ENCODE peak calls at places on chromosomes 2 and 18, in eight cellular contexts. A, W, F, E, Y, K, O and D are unnamed samples. For H3K36me3, the result is how much of the 10 kb centered on the place peaks cover.

GRCh38 chr2:206343816-206344215 is 69.4 kb downstream of the ZDBF2 start:
- DNase-seq in O (no peak), F (no peak), K (no peak), Y (no peak), E (no peak), W (no peak), A (no peak), D (no peak)

GRCh38 chr18:4017479-4017878 is 437.6 kb downstream of the DLGAP1 start:
- DNase-seq in W (no peak), E (no peak), F (no peak), A (peak), Y (no peak), O (no peak), K (peak), D (no peak)

GRCh38 chr2:227320305-227321094 is 4.6 kb upstream of the MFF start:
- DNase-seq in W (no peak), E (no peak), O (no peak), A (no peak), F (peak), Y (no peak), K (no peak), D (no peak)

GRCh38 chr2:218262631-218263586 is 2.1 kb downstream of the GPBAR1 start:
- DNase-seq in O (no peak), K (no peak), Y (no peak), A (no peak), W (no peak), E (no peak), F (no peak), D (no peak)

GRCh38 chr2:20415511-20415918 is 31.4 kb upstream of the RHOB start:
- DNase-seq in A (peak), K (no peak), F (no peak), W (no peak), Y (no peak), O (no peak), E (no peak), D (no peak)

GRCh38 chr18:66894851-66895250 is 291.0 kb upstream of the CDH19 start:
- DNase-seq in E (no peak), Y (no peak), O (no peak), W (no peak), F (no peak), A (no peak), K (no peak), D (no peak)

GRCh38 chr2:154484338-154485099 is 214.0 kb upstream of the KCNJ3 start:
- DNase-seq in A (no peak), O (no peak), E (no peak), Y (no peak), K (no peak), F (no peak), W (no peak), D (no peak)

GRCh38 chr2:70094978-70095832 is 7.9 kb downstream of the PCBP1 start:
- DNase-seq in W (peak), O (peak), Y (no peak), A (peak), K (no peak), F (peak), E (peak), D (peak)

GRCh38 chr18:76005632-76006031 is 489.4 kb downstream of the ZNF516 start:
- DNase-seq in E (no peak), A (no peak), K (no peak), Y (no peak), O (no peak), F (no peak), W (no peak), D (no peak)

GRCh38 chr2:117335967-117336366 is 478.5 kb upstream of the DDX18 start:
- DNase-seq in K (no peak), Y (no peak), F (no peak), O (no peak), W (no peak), E (no peak), A (no peak), D (no peak)

GRCh38 chr2:162890690-162891311 is 52.2 kb upstream of the KCNH7 start:
- DNase-seq in O (no peak), F (no peak), K (peak), E (no peak), W (peak), Y (peak), A (peak), D (no peak)

GRCh38 chr2:138536302-138536701 is 34.7 kb downstream of the SPOPL start:
- DNase-seq in W (peak), A (peak), F (no peak), O (no peak), E (no peak), K (peak), Y (peak), D (no peak)

GRCh38 chr2:88880441-88880953 is 189.0 kb downstream of the RPIA start:
- DNase-seq in K (peak), W (peak), F (no peak), Y (peak), O (peak), A (peak), E (peak), D (peak)

GRCh38 chr2:229407170-229407569 is 136.1 kb upstream of the PID1 start:
- DNase-seq in F (no peak), A (peak), W (peak), E (no peak), Y (no peak), K (peak), O (peak), D (no peak)

GRCh38 chr2:216285641-216286156 is 86.6 kb downstream of the MARCHF4 start:
- DNase-seq in E (no peak), F (no peak), A (no peak), O (no peak), W (no peak), Y (peak), K (peak), D (no peak)

GRCh38 chr2:235270951-235271350 is 222.9 kb upstream of the AGAP1 start:
- DNase-seq in K (no peak), W (peak), O (no peak), Y (no peak), A (peak), E (no peak), F (no peak), D (peak)

GRCh38 chr2:95121150-95121494 is 486 bp downstream of the MRPS5 start:
- DNase-seq in K (no peak), F (no peak), Y (no peak), O (no peak), E (no peak), A (peak), W (peak), D (peak)

GRCh38 chr2:63738019-63738418 is 103.7 kb upstream of the UGP2 start:
- DNase-seq in E (no peak), K (no peak), O (no peak), F (no peak), A (peak), Y (no peak), W (no peak), D (no peak)

GRCh38 chr2:231399853-231400667 is 4.5 kb downstream of the B3GNT7 start:
- DNase-seq in K (no peak), O (peak), A (peak), F (peak), Y (no peak), W (peak), E (no peak), D (no peak)

GRCh38 chr2:168159754-168160585 is 87.4 kb downstream of the STK39 start:
- DNase-seq in O (no peak), W (no peak), K (no peak), F (no peak), Y (no peak), A (no peak), E (no peak), D (no peak)

GRCh38 chr18:25786778-25787177 is 303.6 kb downstream of the SS18 start:
- DNase-seq in F (no peak), A (peak), W (peak), Y (no peak), O (no peak), E (no peak), K (no peak), D (no peak)
- H3K36me3 ChIP-seq in F (under half), A (under half), W (under half), Y (under half), O (under half), E (under half), K (under half), D (under half)

GRCh38 chr2:99608092-99608491 is 118.3 kb upstream of the REV1 start:
- DNase-seq in O (no peak), A (peak), W (no peak), E (no peak), F (no peak), K (no peak), Y (no peak), D (no peak)
- H3K36me3 ChIP-seq in O (under half), A (under half), W (under half), E (under half), F (under half), K (under half), Y (under half), D (under half)

DNA sequence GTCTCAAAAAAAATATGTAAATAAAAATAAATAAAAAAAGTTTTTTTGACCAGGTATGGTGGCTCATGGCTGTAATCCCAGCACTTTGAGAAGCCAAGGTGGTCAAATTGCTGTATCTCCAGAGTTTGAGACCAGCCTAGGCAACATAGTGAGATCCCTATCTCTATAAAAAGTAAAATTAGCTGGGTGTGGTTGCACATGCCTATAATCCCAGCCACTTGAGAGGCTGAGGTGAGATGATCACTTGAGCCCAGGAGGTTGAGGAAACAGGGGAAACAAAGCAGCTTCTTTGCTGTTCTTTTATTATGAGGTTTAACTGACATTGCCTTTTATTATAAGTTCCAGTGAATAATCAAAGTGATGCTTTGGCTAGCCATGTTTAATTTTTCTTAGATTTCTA is 25.0 kb downstream of the ACTR2 start:
- DNase-seq in W (no peak), O (no peak), K (no peak), Y (no peak), A (no peak), F (no peak), E (no peak), D (no peak)
- H3K36me3 ChIP-seq in W (under half), O (half or more), K (under half), Y (under half), A (half or more), F (under half), E (under half), D (half or more)

GRCh38 chr2:135546432-135546831 is 15.1 kb downstream of the R3HDM1 start:
- DNase-seq in E (no peak), O (no peak), F (no peak), Y (no peak), W (no peak), K (no peak), A (no peak), D (no peak)
- H3K36me3 ChIP-seq in E (under half), O (under half), F (under half), Y (under half), W (under half), K (under half), A (under half), D (under half)

GRCh38 chr2:73852020-73852419 is 23.3 kb downstream of the STAMBP start:
- DNase-seq in W (peak), E (no peak), Y (no peak), F (no peak), O (no peak), A (peak), K (no peak), D (no peak)

GRCh38 chr2:73851274-73851673 is 22.5 kb downstream of the STAMBP start:
- DNase-seq in O (no peak), K (no peak), F (no peak), E (no peak), A (peak), W (peak), Y (no peak), D (no peak)

GRCh38 chr2:73856214-73856613 is 27.5 kb downstream of the STAMBP start:
- DNase-seq in A (peak), W (peak), E (no peak), O (no peak), K (no peak), Y (no peak), F (no peak), D (no peak)

GRCh38 chr2:73859721-73860586 is 31.2 kb downstream of the STAMBP start:
- DNase-seq in K (no peak), E (no peak), F (no peak), O (no peak), W (peak), Y (no peak), A (peak), D (peak)

GRCh38 chr2:73855526-73855925 is 26.8 kb downstream of the STAMBP start:
- DNase-seq in F (no peak), A (peak), W (no peak), Y (no peak), E (no peak), K (no peak), O (no peak), D (no peak)
- H3K36me3 ChIP-seq in F (under half), A (under half), W (half or more), Y (half or more), E (under half), K (under half), O (half or more), D (half or more)

GRCh38 chr2:24207359-24207758 is 32.5 kb downstream of the FAM228A start:
- DNase-seq in E (no peak), F (no peak), K (no peak), W (no peak), O (no peak), A (no peak), Y (no peak), D (no peak)

GRCh38 chr2:24206714-24207113 is 31.9 kb downstream of the FAM228A start:
- DNase-seq in E (no peak), Y (no peak), K (no peak), O (no peak), F (no peak), A (no peak), W (no peak), D (no peak)

GRCh38 chr2:24209389-24210105 is 34.7 kb downstream of the FAM228A start:
- DNase-seq in O (no peak), Y (no peak), E (no peak), A (no peak), F (no peak), W (no peak), K (no peak), D (no peak)

GRCh38 chr2:24210106-24210455 is 35.2 kb downstream of the FAM228A start:
- DNase-seq in Y (no peak), A (no peak), O (no peak), F (no peak), K (no peak), E (no peak), W (no peak), D (no peak)

DNA sequence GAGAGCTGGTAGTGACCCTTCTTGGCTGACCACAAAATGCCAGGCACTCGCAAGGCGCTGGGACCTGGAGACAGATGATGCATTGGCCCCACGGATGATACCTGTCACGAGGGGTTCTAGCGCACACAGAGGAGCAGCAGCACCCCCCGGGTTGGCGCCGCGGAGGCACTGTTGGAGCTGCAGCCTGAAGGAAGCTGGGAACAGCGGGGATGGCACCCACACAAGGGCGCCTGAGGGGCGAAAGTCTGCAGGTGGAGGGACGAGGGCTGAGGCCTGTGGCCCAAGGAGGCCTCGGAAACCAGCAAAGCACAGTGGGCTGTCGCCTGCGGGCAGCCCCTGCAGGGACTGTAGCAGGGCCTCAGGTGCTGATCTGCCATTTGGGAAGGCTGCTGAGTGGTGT is 33.6 kb downstream of the FAM228A start:
- DNase-seq in Y (no peak), F (no peak), W (no peak), E (no peak), K (no peak), A (no peak), O (no peak), D (no peak)
- H3K36me3 ChIP-seq in Y (under half), F (under half), W (under half), E (under half), K (under half), A (under half), O (half or more), D (half or more)

GRCh38 chr18:12820526-12820925 is 63.5 kb downstream of the PTPN2 start:
- DNase-seq in O (no peak), K (no peak), F (no peak), E (no peak), Y (no peak), A (no peak), W (no peak), D (no peak)
- H3K36me3 ChIP-seq in O (under half), K (under half), F (under half), E (under half), Y (under half), A (under half), W (under half), D (half or more)